ENCODE peak calls at places on chromosomes 1 and 21, in six cellular contexts. E is bronchial epithelial cell, G is cardiac muscle cell, B is psoas muscle, Q is lower lobe of right lung, N is heart right ventricle. J is an unnamed sample.

GRCh38 chr1:32981003-32981909 is 16.6 kb upstream of the RNF19B start:
- DNase-seq in E (peak; percentile 99), G (peak; percentile 89), B (no peak), Q (peak; percentile 78), N (peak; percentile 36), J (peak; percentile 64)

GRCh38 chr1:86714159-86714558 is 9.8 kb downstream of the SH3GLB1 start:
- DNase-seq in E (peak; percentile 10), G (peak; percentile 23), B (no peak), Q (no peak), N (no peak), J (no peak)

GRCh38 chr1:16607433-16607851 is 5.9 kb downstream of the NBPF1 start:
- DNase-seq in E (no peak), G (no peak), B (no peak), Q (no peak), N (no peak), J (no peak)

GRCh38 chr1:209926045-209926444 is 12.0 kb upstream of the SYT14 start:
- DNase-seq in E (peak; percentile 75), G (peak; percentile 72), B (no peak), Q (no peak), N (no peak), J (no peak)

GRCh38 chr1:167957710-167958109 is 20.8 kb upstream of the MPC2 start:
- DNase-seq in E (peak; percentile 57), G (no peak), B (no peak), Q (no peak), N (no peak), J (no peak)

GRCh38 chr1:109113787-109114568 is at the start of gene ELAPOR1:
- DNase-seq in E (peak; percentile 65), G (peak; percentile 47), B (peak; percentile 61), Q (peak; percentile 79), N (peak; percentile 35), J (peak; percentile 92)

GRCh38 chr1:110067957-110068645 is 2.4 kb downstream of the ALX3 start:
- DNase-seq in E (no peak), G (no peak), B (peak; percentile 54), Q (no peak), N (no peak), J (no peak)

GRCh38 chr1:223556414-223557124 is 108.9 kb downstream of the CAPN8 start:
- DNase-seq in E (peak; percentile 41), G (peak; percentile 32), B (peak; percentile 72), Q (peak; percentile 74), N (peak; percentile 24), J (peak; percentile 82)

GRCh38 chr1:223189903-223190724 is 47.1 kb upstream of the TLR5 start:
- DNase-seq in E (peak; percentile 87), G (no peak), B (no peak), Q (no peak), N (no peak), J (no peak)

GRCh38 chr1:229669333-229669732 is 43.3 kb downstream of the URB2 start:
- DNase-seq in E (no peak), G (peak; percentile 59), B (no peak), Q (no peak), N (no peak), J (no peak)

GRCh38 chr1:196584703-196585102 is 23.5 kb downstream of the KCNT2 start:
- DNase-seq in E (peak; percentile 7), G (no peak), B (no peak), Q (no peak), N (no peak), J (no peak)

GRCh38 chr1:6688001-6688400 is 13.6 kb downstream of the DNAJC11 start:
- DNase-seq in E (peak; percentile 12), G (peak; percentile 10), B (no peak), Q (no peak), N (no peak), J (no peak)

GRCh38 chr1:78340006-78340405 is 150.8 kb upstream of the PTGFR start:
- DNase-seq in E (peak; percentile 90), G (peak; percentile 57), B (no peak), Q (no peak), N (no peak), J (no peak)

GRCh38 chr1:12442217-12442616 is 175.8 kb downstream of the DHRS3 start:
- DNase-seq in E (no peak), G (no peak), B (no peak), Q (no peak), N (no peak), J (no peak)

GRCh38 chr1:14842361-14842760 is 243.9 kb downstream of the KAZN start:
- DNase-seq in E (peak; percentile 4), G (no peak), B (no peak), Q (no peak), N (no peak), J (no peak)

GRCh38 chr1:11541956-11542355 is 63.0 kb downstream of the DISP3 start:
- DNase-seq in E (no peak), G (no peak), B (no peak), Q (no peak), N (no peak), J (no peak)

GRCh38 chr1:182357913-182358312 is 33.7 kb downstream of the GLUL start:
- DNase-seq in E (no peak), G (no peak), B (no peak), Q (no peak), N (no peak), J (no peak)

GRCh38 chr1:155313266-155313665 is 4.6 kb downstream of the FDPS start:
- DNase-seq in E (no peak), G (no peak), B (no peak), Q (no peak), N (no peak), J (no peak)

GRCh38 chr21:42423197-42423675 is 19.5 kb downstream of the UBASH3A start:
- DNase-seq in E (no peak), G (no peak), B (no peak), Q (peak; percentile 31), N (no peak), J (peak; percentile 69)

GRCh38 chr1:244896550-244896949 is 32.2 kb upstream of the HNRNPU start:
- DNase-seq in E (peak; percentile 52), G (peak; percentile 76), B (no peak), Q (no peak), N (no peak), J (no peak)

GRCh38 chr1:182625716-182626504 is 21.7 kb upstream of the RGS16 start:
- DNase-seq in E (peak; percentile 61), G (peak; percentile 41), B (no peak), Q (no peak), N (no peak), J (no peak)

GRCh38 chr21:45294509-45295291 is 7.0 kb upstream of the POFUT2 start:
- DNase-seq in E (peak; percentile 13), G (peak; percentile 99), B (peak; percentile 86), Q (peak; percentile 64), N (peak; percentile 89), J (peak; percentile 67)

GRCh38 chr1:219324629-219325367 is 151.1 kb downstream of the LYPLAL1 start:
- DNase-seq in E (peak; percentile 97), G (peak; percentile 87), B (no peak), Q (no peak), N (no peak), J (no peak)

GRCh38 chr21:45892156-45892919 is 89.2 kb upstream of the COL6A1 start:
- DNase-seq in E (no peak), G (no peak), B (peak; percentile 64), Q (peak; percentile 70), N (no peak), J (no peak)

GRCh38 chr1:171299342-171299741 is 14.6 kb upstream of the FMO4 start:
- DNase-seq in E (no peak), G (no peak), B (no peak), Q (no peak), N (no peak), J (no peak)

GRCh38 chr1:171300401-171300800 is 13.6 kb upstream of the FMO4 start:
- DNase-seq in E (no peak), G (no peak), B (no peak), Q (no peak), N (no peak), J (no peak)

GRCh38 chr1:171295821-171296220 is 18.2 kb upstream of the FMO4 start:
- DNase-seq in E (no peak), G (no peak), B (no peak), Q (no peak), N (no peak), J (no peak)

GRCh38 chr1:171298696-171299095 is 15.3 kb upstream of the FMO4 start:
- DNase-seq in E (no peak), G (no peak), B (no peak), Q (no peak), N (no peak), J (no peak)

DNA sequence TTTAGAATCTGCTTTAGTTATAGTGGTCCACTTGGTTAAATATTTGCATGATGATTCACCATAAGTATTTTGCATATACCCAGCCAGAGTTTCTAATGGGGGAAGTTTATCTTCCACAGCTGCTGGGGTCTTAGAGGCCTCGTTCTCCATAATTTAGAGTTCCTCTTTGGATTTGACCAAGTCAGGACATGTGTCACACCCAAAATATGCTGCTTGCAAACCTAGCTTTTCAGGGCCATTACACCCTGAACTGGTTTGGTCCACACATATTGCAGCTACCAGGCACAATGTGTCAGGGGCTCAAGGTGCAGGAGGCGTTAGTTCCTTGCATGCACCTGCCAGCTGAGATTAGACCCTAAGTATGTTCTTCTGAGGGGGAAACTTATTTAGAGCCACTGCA is 17.1 kb upstream of the FMO4 start:
- DNase-seq in E (no peak), G (no peak), B (no peak), Q (no peak), N (no peak), J (no peak)
- H3K36me3 ChIP-seq in E (no peaks in the 10 kb centered on the region), G (no peaks in the 10 kb centered on the region), B (no peaks in the 10 kb centered on the region), Q (no peaks in the 10 kb centered on the region), N (no peaks in the 10 kb centered on the region), J (no peaks in the 10 kb centered on the region)

GRCh38 chr1:56146449-56146848 is 432.9 kb downstream of the PLPP3 start:
- DNase-seq in E (no peak), G (peak; percentile 57), B (no peak), Q (no peak), N (no peak), J (no peak)

GRCh38 chr1:56148466-56149193 is 430.7 kb downstream of the PLPP3 start:
- DNase-seq in E (no peak), G (no peak), B (no peak), Q (no peak), N (no peak), J (no peak)

GRCh38 chr1:56145524-56145923 is 433.8 kb downstream of the PLPP3 start:
- DNase-seq in E (no peak), G (no peak), B (no peak), Q (no peak), N (no peak), J (no peak)

GRCh38 chr1:56147020-56147419 is 432.3 kb downstream of the PLPP3 start:
- DNase-seq in E (no peak), G (no peak), B (no peak), Q (no peak), N (no peak), J (no peak)

GRCh38 chr1:56147459-56147858 is 431.9 kb downstream of the PLPP3 start:
- DNase-seq in E (no peak), G (no peak), B (no peak), Q (no peak), N (no peak), J (no peak)
- H3K4me3 ChIP-seq in E (no peak overlapping the region), G (no peak overlapping the region), B (no peak overlapping the region), Q (no peak overlapping the region), N (no peak overlapping the region), J (no peak overlapping the region)

GRCh38 chr1:236860096-236860495 is 65.0 kb downstream of the MTR start:
- DNase-seq in E (no peak), G (peak; percentile 28), B (no peak), Q (no peak), N (no peak), J (no peak)
- H3K36me3 ChIP-seq in E (peaks cover 2% of the 10 kb centered on the region), G (peaks cover 32% of the 10 kb centered on the region), B (peaks cover 99% of the 10 kb centered on the region), Q (peaks cover 87% of the 10 kb centered on the region), N (no peaks in the 10 kb centered on the region), J (peaks cover 72% of the 10 kb centered on the region)

GRCh38 chr1:242890211-242890741 is 364.8 kb downstream of the CEP170 start:
- DNase-seq in E (no peak), G (no peak), B (no peak), Q (no peak), N (peak; percentile 44), J (no peak)

GRCh38 chr1:242886137-242886536 is 361.6 kb upstream of the PLD5 start:
- DNase-seq in E (no peak), G (no peak), B (no peak), Q (no peak), N (no peak), J (no peak)
- H3K4me3 ChIP-seq in E (no peak overlapping the region), G (no peak overlapping the region), B (no peak overlapping the region), Q (no peak overlapping the region), N (no peak overlapping the region), J (no peak overlapping the region)

J was measured in Peyer's patch.